ENCODE peak calls at places on chromosomes 12 and 14, in seven cellular contexts. One of them, this sample, is unnamed.

GRCh38 chr12:19886805-19887105 is 447.5 kb downstream of the AEBP2 start:
- DNase-seq in dorsolateral prefrontal cortex: no peak
- DNase-seq in OCI-LY7: no peak
- DNase-seq in MCF 10A: no peak
- DNase-seq in CD4-positive, alpha-beta T cell: no peak
- DNase-seq in fibroblast of lung: peak
- DNase-seq in astrocyte of the cerebellum: no peak
- DNase-seq in this sample: no peak

GRCh38 chr14:45251912-45252311 is 1.1 kb downstream of the MIS18BP1 start:
- DNase-seq in dorsolateral prefrontal cortex: no peak
- DNase-seq in CD4-positive, alpha-beta T cell: no peak
- DNase-seq in astrocyte of the cerebellum: no peak
- DNase-seq in MCF 10A: peak
- DNase-seq in fibroblast of lung: peak
- DNase-seq in OCI-LY7: peak
- DNase-seq in this sample: no peak

GRCh38 chr14:101512396-101512695 is 48.9 kb upstream of the DIO3 start:
- DNase-seq in OCI-LY7: no peak
- DNase-seq in astrocyte of the cerebellum: no peak
- DNase-seq in fibroblast of lung: no peak
- DNase-seq in CD4-positive, alpha-beta T cell: no peak
- DNase-seq in MCF 10A: no peak
- DNase-seq in dorsolateral prefrontal cortex: no peak
- DNase-seq in this sample: no peak

GRCh38 chr14:66070542-66071319 is 415.4 kb upstream of the CCDC196 start:
- DNase-seq in astrocyte of the cerebellum: no peak
- DNase-seq in dorsolateral prefrontal cortex: no peak
- DNase-seq in fibroblast of lung: no peak
- DNase-seq in MCF 10A: peak
- DNase-seq in OCI-LY7: peak
- DNase-seq in CD4-positive, alpha-beta T cell: peak
- DNase-seq in this sample: peak

GRCh38 chr12:22333186-22333745 is 1.2 kb downstream of the ST8SIA1 start:
- DNase-seq in OCI-LY7: no peak
- DNase-seq in CD4-positive, alpha-beta T cell: no peak
- DNase-seq in fibroblast of lung: peak
- DNase-seq in dorsolateral prefrontal cortex: no peak
- DNase-seq in MCF 10A: no peak
- DNase-seq in astrocyte of the cerebellum: no peak
- DNase-seq in this sample: no peak

GRCh38 chr12:3355378-3355900 is 135.6 kb upstream of the PRMT8 start:
- DNase-seq in fibroblast of lung: no peak
- DNase-seq in OCI-LY7: no peak
- DNase-seq in MCF 10A: no peak
- DNase-seq in astrocyte of the cerebellum: no peak
- DNase-seq in dorsolateral prefrontal cortex: no peak
- DNase-seq in CD4-positive, alpha-beta T cell: no peak
- DNase-seq in this sample: no peak

GRCh38 chr12:18863769-18864500 is 126.0 kb downstream of the CAPZA3 start:
- DNase-seq in MCF 10A: no peak
- DNase-seq in dorsolateral prefrontal cortex: no peak
- DNase-seq in astrocyte of the cerebellum: no peak
- DNase-seq in CD4-positive, alpha-beta T cell: no peak
- DNase-seq in OCI-LY7: no peak
- DNase-seq in fibroblast of lung: no peak
- DNase-seq in this sample: no peak

GRCh38 chr14:90428676-90429075 is 31.8 kb downstream of the CALM1 start:
- DNase-seq in astrocyte of the cerebellum: no peak
- DNase-seq in OCI-LY7: no peak
- DNase-seq in MCF 10A: no peak
- DNase-seq in CD4-positive, alpha-beta T cell: no peak
- DNase-seq in fibroblast of lung: no peak
- DNase-seq in dorsolateral prefrontal cortex: peak
- DNase-seq in this sample: no peak

GRCh38 chr14:104545151-104545931 is 34.2 kb upstream of the C14orf180 start:
- DNase-seq in CD4-positive, alpha-beta T cell: no peak
- DNase-seq in dorsolateral prefrontal cortex: peak
- DNase-seq in OCI-LY7: no peak
- DNase-seq in astrocyte of the cerebellum: no peak
- DNase-seq in MCF 10A: no peak
- DNase-seq in fibroblast of lung: peak
- DNase-seq in this sample: no peak

GRCh38 chr12:45745861-45746277 is 16.4 kb downstream of the ARID2 start:
- DNase-seq in OCI-LY7: peak
- DNase-seq in CD4-positive, alpha-beta T cell: no peak
- DNase-seq in astrocyte of the cerebellum: no peak
- DNase-seq in MCF 10A: peak
- DNase-seq in fibroblast of lung: peak
- DNase-seq in dorsolateral prefrontal cortex: no peak
- DNase-seq in this sample: no peak
- TF ChIP-seq CTCF in OCI-LY7: peak
- TF ChIP-seq CTCF in CD4-positive, alpha-beta T cell: peak
- TF ChIP-seq CTCF in astrocyte of the cerebellum: peak
- TF ChIP-seq CTCF in MCF 10A: peak
- TF ChIP-seq CTCF in fibroblast of lung: no peak
- TF ChIP-seq CTCF in dorsolateral prefrontal cortex: peak
- TF ChIP-seq CTCF in this sample: peak

DNA sequence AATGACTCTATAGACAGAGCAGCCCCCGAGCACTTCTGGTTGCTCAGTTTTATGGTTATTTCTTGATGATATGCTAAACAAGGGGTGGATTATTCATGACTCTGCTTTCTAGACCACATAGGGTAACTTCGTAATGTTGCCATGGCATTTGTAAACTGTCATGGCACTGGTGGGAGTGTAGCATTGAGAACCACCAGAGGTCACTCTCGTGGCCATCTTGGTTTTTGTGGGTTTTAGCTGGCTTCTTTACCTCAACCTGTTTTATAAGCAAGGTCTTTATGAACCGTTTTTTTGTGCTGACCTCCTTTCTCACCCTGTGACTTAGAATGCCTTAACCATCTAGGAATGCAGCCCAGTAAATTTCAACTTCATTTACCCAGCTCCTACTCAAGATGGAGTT is 1036.2 kb upstream of the FLRT2 start:
- DNase-seq in astrocyte of the cerebellum: peak
- DNase-seq in CD4-positive, alpha-beta T cell: no peak
- DNase-seq in MCF 10A: no peak
- DNase-seq in OCI-LY7: no peak
- DNase-seq in fibroblast of lung: peak
- DNase-seq in dorsolateral prefrontal cortex: no peak
- DNase-seq in this sample: no peak
- TF ChIP-seq CTCF in astrocyte of the cerebellum: no peak
- TF ChIP-seq CTCF in CD4-positive, alpha-beta T cell: no peak
- TF ChIP-seq CTCF in MCF 10A: no peak
- TF ChIP-seq CTCF in OCI-LY7: no peak
- TF ChIP-seq CTCF in fibroblast of lung: no peak
- TF ChIP-seq CTCF in dorsolateral prefrontal cortex: no peak
- TF ChIP-seq CTCF in this sample: no peak

DNA sequence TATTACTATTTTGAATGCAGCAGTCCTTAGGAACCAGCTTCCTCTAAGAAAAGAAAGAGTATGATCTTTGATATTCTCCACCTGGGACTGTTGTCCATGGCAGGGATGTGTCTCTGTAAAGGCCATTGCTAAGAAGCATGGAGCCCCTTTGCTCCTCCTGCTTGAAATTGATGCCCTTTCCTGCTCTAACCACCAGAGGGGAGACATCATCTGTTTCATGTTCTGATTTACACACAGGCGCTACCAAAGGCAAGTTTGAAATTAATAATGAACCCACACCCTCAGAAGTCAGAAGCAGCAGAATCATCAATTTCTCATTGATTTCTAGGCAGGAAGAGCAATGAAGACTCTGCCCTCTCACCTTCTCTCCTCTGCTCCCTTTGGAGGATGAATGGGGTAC is 253.8 kb downstream of the RMST start:
- DNase-seq in astrocyte of the cerebellum: no peak
- DNase-seq in OCI-LY7: peak
- DNase-seq in CD4-positive, alpha-beta T cell: no peak
- DNase-seq in fibroblast of lung: no peak
- DNase-seq in MCF 10A: peak
- DNase-seq in dorsolateral prefrontal cortex: no peak
- DNase-seq in this sample: no peak
- TF ChIP-seq CTCF in astrocyte of the cerebellum: peak
- TF ChIP-seq CTCF in OCI-LY7: peak
- TF ChIP-seq CTCF in CD4-positive, alpha-beta T cell: no peak
- TF ChIP-seq CTCF in fibroblast of lung: no peak
- TF ChIP-seq CTCF in MCF 10A: peak
- TF ChIP-seq CTCF in dorsolateral prefrontal cortex: no peak
- TF ChIP-seq CTCF in this sample: peak

GRCh38 chr12:109497675-109498074 is 20.2 kb downstream of the UBE3B start:
- DNase-seq in fibroblast of lung: peak
- DNase-seq in OCI-LY7: no peak
- DNase-seq in astrocyte of the cerebellum: no peak
- DNase-seq in MCF 10A: peak
- DNase-seq in CD4-positive, alpha-beta T cell: no peak
- DNase-seq in dorsolateral prefrontal cortex: no peak
- DNase-seq in this sample: no peak
- TF ChIP-seq CTCF in fibroblast of lung: no peak
- TF ChIP-seq CTCF in OCI-LY7: no peak
- TF ChIP-seq CTCF in astrocyte of the cerebellum: no peak
- TF ChIP-seq CTCF in MCF 10A: no peak
- TF ChIP-seq CTCF in CD4-positive, alpha-beta T cell: no peak
- TF ChIP-seq CTCF in dorsolateral prefrontal cortex: no peak
- TF ChIP-seq CTCF in this sample: no peak

DNA sequence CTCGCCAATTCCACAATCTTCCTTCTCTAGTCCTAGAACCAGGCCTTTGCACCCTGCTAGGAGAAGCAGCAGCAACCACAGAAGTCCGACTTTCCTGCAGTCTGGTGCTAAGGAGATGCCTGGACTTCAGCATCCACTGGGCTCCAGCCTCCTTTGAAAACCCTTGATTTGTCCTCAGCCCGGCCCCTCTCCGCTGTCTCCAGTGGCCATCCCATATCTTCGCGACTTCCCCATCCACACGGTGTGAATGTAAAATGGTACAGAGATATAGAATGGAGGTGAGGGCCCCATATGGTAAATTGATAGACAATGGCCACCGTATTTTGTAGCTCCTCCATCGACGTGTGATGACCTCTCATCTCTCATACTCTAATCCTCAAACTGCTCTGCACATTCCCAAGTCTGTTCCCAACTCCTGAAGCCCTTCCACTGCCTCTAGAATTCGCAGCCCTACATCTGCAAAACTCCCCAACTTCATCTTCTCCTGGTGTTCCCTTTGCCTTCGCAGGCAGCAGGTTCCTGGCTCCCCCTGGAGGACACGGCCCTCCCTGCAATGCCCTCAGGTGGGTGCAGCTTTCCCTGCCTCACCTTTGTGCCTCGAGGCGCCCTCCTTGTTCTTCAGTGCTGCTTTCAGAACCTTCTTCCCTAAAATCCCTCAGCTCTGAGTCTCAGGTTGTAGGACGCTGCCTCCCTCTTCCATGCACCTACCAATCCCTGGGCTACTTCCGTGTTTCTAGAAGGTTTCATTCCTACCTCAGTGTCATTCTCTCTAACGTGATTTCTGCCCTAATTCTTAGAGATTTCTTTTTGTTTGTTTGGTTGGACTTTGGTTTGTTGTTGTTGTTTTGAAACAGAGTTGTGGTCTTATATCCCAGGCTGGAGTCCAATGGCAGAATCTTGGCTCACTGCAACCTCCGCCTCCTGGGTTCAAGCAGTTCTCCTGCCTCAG is 36.7 kb downstream of the TMBIM6 start:
- DNase-seq in MCF 10A: peak
- DNase-seq in fibroblast of lung: peak
- DNase-seq in CD4-positive, alpha-beta T cell: peak
- DNase-seq in astrocyte of the cerebellum: no peak
- DNase-seq in OCI-LY7: peak
- DNase-seq in dorsolateral prefrontal cortex: peak
- DNase-seq in this sample: no peak
- TF ChIP-seq CTCF in MCF 10A: peak
- TF ChIP-seq CTCF in fibroblast of lung: peak
- TF ChIP-seq CTCF in CD4-positive, alpha-beta T cell: peak
- TF ChIP-seq CTCF in astrocyte of the cerebellum: peak
- TF ChIP-seq CTCF in OCI-LY7: peak
- TF ChIP-seq CTCF in dorsolateral prefrontal cortex: peak
- TF ChIP-seq CTCF in this sample: peak

DNA sequence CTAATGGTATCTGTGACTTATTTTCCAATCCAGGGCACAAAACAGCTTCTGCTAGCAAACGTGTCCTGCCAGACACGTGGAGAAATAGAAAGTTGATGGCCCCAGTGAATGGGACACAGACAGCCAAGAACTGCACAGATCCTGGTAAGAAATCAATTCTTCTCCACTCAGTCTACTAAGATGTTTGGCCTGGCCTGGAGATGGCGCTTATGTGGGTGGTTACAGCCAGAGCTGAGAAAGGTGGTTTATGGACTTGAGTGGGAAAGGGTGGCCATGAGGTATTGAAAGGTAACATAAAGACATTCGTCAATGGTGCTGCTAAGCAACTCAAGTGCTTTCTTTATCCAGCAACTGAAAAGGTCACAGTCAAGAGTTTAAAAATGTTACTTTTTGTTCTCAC is 2.9 kb downstream of the SLC24A4 start:
- DNase-seq in CD4-positive, alpha-beta T cell: no peak
- DNase-seq in OCI-LY7: no peak
- DNase-seq in dorsolateral prefrontal cortex: no peak
- DNase-seq in MCF 10A: no peak
- DNase-seq in astrocyte of the cerebellum: no peak
- DNase-seq in fibroblast of lung: no peak
- DNase-seq in this sample: no peak
- TF ChIP-seq CTCF in CD4-positive, alpha-beta T cell: no peak
- TF ChIP-seq CTCF in OCI-LY7: peak
- TF ChIP-seq CTCF in dorsolateral prefrontal cortex: no peak
- TF ChIP-seq CTCF in MCF 10A: no peak
- TF ChIP-seq CTCF in astrocyte of the cerebellum: no peak
- TF ChIP-seq CTCF in fibroblast of lung: no peak
- TF ChIP-seq CTCF in this sample: no peak